ENCODE peak calls at places on chromosomes 3 and 15, in nine cellular contexts. B is HepG2, D is K562, H is GM12878, K is A549, S is WTC11, X is endothelial cell of umbilical vein, L is H1, U is HCT116. J is an unnamed sample.

GRCh38 chr3:194321666-194322640 is 29.2 kb downstream of the CPN2 start:
- DNase-seq in D (no peak), L (no peak), X (no peak), B (no peak), U (peak), K (peak), H (no peak), S (no peak), J (no peak)

GRCh38 chr15:52224211-52224610 is 33.0 kb upstream of the GNB5 start:
- DNase-seq in U (no peak), K (no peak), H (no peak), L (no peak), X (no peak), D (no peak), S (no peak), B (no peak), J (peak)

GRCh38 chr3:12462159-12462962 is 21.9 kb upstream of the TSEN2 start:
- DNase-seq in L (no peak), U (no peak), B (peak), X (peak), K (no peak), S (no peak), H (no peak), D (no peak), J (peak)

GRCh38 chr3:106620646-106621045 is 751.8 kb upstream of the CBLB start:
- DNase-seq in B (no peak), H (no peak), D (no peak), S (no peak), K (no peak), L (no peak), X (no peak), U (no peak), J (no peak)

GRCh38 chr3:132660056-132660744 is at the start of gene UBA5:
- DNase-seq in L (no peak), U (peak), X (peak), D (peak), B (peak), S (peak), K (peak), H (peak), J (peak)

GRCh38 chr3:106617276-106617675 is 748.5 kb upstream of the CBLB start:
- DNase-seq in X (no peak), B (no peak), L (no peak), D (no peak), H (no peak), K (no peak), S (no peak), U (no peak), J (no peak)

GRCh38 chr3:100057716-100058575 is 56.4 kb downstream of the FILIP1L start:
- DNase-seq in H (no peak), K (no peak), L (no peak), S (no peak), B (peak), U (no peak), D (no peak), X (no peak), J (no peak)

GRCh38 chr3:72162649-72163184 is 377.8 kb upstream of the PROK2 start:
- DNase-seq in B (no peak), S (no peak), L (no peak), D (peak), U (no peak), X (no peak), K (no peak), H (no peak), J (no peak)

GRCh38 chr15:101025116-101025885 is 106.1 kb downstream of the LRRK1 start:
- DNase-seq in U (no peak), X (no peak), H (no peak), B (no peak), S (no peak), L (no peak), D (no peak), K (no peak), J (no peak)

GRCh38 chr3:72485649-72486048 is 362.6 kb downstream of the SHQ1 start:
- DNase-seq in K (no peak), H (no peak), D (no peak), X (no peak), U (no peak), L (no peak), B (no peak), S (no peak), J (no peak)

GRCh38 chr3:171116365-171116764 is 89.8 kb upstream of the SLC2A2 start:
- DNase-seq in S (no peak), X (peak), L (no peak), K (no peak), H (no peak), U (no peak), D (no peak), B (no peak), J (no peak)

GRCh38 chr15:78749831-78750230 is 61.4 kb downstream of the ADAMTS7 start:
- DNase-seq in S (no peak), U (no peak), K (no peak), B (no peak), H (no peak), X (no peak), D (no peak), L (no peak), J (no peak)

GRCh38 chr15:77572186-77572585 is 60.5 kb downstream of the LINGO1 start:
- DNase-seq in D (no peak), S (no peak), L (no peak), B (no peak), X (no peak), U (no peak), K (no peak), H (no peak), J (no peak)

GRCh38 chr15:43776101-43776717 is 557 bp downstream of the ELL3 start:
- DNase-seq in D (no peak), S (peak), U (no peak), K (no peak), L (no peak), H (peak), B (no peak), X (no peak), J (peak)

GRCh38 chr3:126758882-126759281 is 54.8 kb downstream of the CHCHD6 start:
- DNase-seq in H (no peak), D (no peak), L (no peak), X (no peak), U (no peak), S (no peak), B (no peak), K (no peak), J (no peak)

GRCh38 chr15:32683906-32684584 is 33.8 kb upstream of the GREM1 start:
- DNase-seq in L (no peak), S (no peak), D (no peak), B (no peak), X (peak), K (peak), H (no peak), U (no peak), J (peak)

GRCh38 chr3:180181387-180181786 is 144.7 kb upstream of the PEX5L start:
- DNase-seq in K (no peak), H (no peak), B (no peak), D (no peak), L (no peak), X (no peak), S (no peak), U (no peak), J (no peak)

GRCh38 chr3:9606108-9606507 is 43.2 kb upstream of the MTMR14 start:
- DNase-seq in K (no peak), H (no peak), S (no peak), D (no peak), B (no peak), L (no peak), U (no peak), X (no peak), J (no peak)

GRCh38 chr15:57376695-57377477 is 581 bp downstream of the CGNL1 start:
- DNase-seq in D (peak), H (no peak), S (peak), B (peak), L (no peak), K (peak), X (peak), U (no peak), J (peak)

GRCh38 chr3:120451670-120452220 is 953 bp upstream of the FSTL1 start:
- DNase-seq in H (no peak), K (no peak), L (no peak), D (no peak), U (no peak), S (no peak), B (no peak), X (no peak), J (no peak)

GRCh38 chr3:58079773-58080172 is 71.6 kb downstream of the FLNB start:
- DNase-seq in U (no peak), D (no peak), S (no peak), B (no peak), X (peak), H (no peak), K (no peak), L (no peak), J (no peak)

GRCh38 chr3:43345246-43345645 is 58.9 kb downstream of the SNRK start:
- DNase-seq in X (no peak), H (no peak), D (no peak), B (no peak), K (no peak), U (no peak), S (no peak), L (no peak), J (no peak)

GRCh38 chr3:129809297-129809696 is 84.2 kb downstream of the TMCC1 start:
- DNase-seq in K (no peak), H (no peak), D (no peak), S (no peak), B (no peak), L (no peak), X (peak), U (no peak), J (no peak)

GRCh38 chr15:57586661-57587404 is 4.9 kb upstream of the MYZAP start:
- DNase-seq in D (no peak), L (no peak), U (no peak), H (no peak), K (no peak), S (no peak), B (no peak), X (no peak), J (no peak)

GRCh38 chr3:79534732-79535131 is 233.1 kb downstream of the ROBO1 start:
- DNase-seq in L (no peak), S (no peak), X (no peak), B (no peak), K (peak), D (no peak), U (no peak), H (no peak), J (no peak)

DNA sequence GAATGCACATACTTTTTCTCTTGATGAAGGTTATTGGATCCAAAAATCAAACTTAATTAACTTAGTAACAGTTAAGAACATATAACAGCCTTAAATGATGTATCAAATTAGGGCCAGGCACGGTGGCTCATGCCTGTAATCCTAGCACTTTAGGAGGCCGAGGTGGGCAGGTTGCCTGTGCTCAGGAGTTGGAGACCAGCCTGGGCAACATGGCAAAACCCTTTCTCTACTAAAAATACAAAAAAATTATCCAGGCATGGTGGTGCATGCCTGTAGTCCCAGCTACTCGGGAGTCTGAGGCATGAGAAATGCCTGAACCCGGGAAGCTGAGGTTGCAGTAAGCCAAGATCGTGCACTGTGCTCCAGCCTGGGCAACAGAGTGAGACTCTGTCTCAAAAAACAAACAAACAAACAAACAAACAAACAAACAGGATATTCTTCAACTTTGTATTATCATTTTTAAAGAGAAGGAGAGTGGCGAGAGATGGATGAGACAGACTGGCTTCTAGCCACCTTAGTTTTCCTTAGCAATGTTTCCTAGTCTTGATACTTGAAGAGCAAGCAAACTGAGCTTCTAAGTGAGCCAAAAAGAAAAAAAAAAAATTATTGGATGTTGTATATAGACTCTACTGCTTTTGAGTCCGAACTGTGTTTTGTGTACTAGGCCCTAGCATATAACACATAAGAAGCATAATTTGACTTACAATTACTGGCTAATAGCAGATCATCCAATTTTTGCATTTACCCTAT is 13.8 kb downstream of the SPRED1 start:
- DNase-seq in H (no peak), D (no peak), X (no peak), U (no peak), S (no peak), B (no peak), L (no peak), K (no peak), J (no peak)
- TF ChIP-seq MAX in H (no peak), D (no peak), X (no peak), U (no peak), S (no peak), B (no peak), L (no peak), K (no peak), J (no peak)

DNA sequence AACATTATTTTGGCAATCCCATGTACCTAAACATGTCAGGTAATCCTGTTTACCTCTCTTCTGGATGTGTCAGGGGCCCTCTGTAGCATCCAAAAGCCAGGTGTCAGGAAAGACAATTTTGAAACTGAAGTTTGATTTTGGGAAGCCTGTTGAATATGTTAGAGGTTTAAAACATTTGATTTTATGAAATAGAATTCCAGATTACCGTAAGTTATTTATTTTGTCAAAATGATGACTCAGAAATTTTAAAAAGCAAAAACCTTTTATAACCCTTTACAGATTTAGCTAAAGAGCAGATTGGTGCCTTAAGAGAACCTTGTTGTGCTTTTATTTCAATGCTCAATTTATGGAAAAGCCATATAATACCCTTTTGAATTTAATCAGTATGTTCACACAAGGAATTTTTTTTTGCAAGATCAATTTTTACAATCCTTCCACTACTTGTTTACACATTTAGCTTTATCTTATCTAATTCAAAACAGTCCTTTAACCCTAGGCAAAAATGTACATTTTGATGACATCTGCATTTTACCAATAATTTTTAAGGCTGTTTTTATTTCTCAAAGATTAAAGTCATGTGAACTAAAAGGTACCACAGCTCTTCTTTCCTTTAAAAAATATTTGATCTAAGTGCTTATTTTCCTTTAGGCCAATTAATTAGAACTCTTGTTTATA is 10.0 kb downstream of the KIF15 start:
- DNase-seq in H (no peak), S (no peak), K (no peak), D (no peak), X (no peak), L (no peak), B (no peak), U (no peak), J (no peak)
- TF ChIP-seq MAX in H (no peak), S (no peak), K (no peak), D (no peak), X (no peak), L (no peak), B (no peak), U (no peak), J (no peak)

GRCh38 chr3:141876381-141876890 is at the start of gene ATP1B3:
- DNase-seq in K (peak), S (peak), H (peak), X (peak), L (peak), U (peak), D (peak), B (peak), J (peak)

GRCh38 chr3:141878326-141878725 is 1.9 kb downstream of the ATP1B3 start:
- DNase-seq in K (no peak), B (no peak), D (no peak), U (no peak), L (no peak), X (peak), S (no peak), H (no peak), J (peak)

GRCh38 chr3:141876891-141877561 is 583 bp downstream of the ATP1B3 start:
- DNase-seq in X (peak), B (peak), U (no peak), L (no peak), D (peak), H (no peak), S (peak), K (peak), J (peak)

GRCh38 chr3:141878812-141879211 is 2.4 kb downstream of the ATP1B3 start:
- DNase-seq in S (no peak), U (no peak), L (no peak), B (no peak), H (no peak), X (peak), K (no peak), D (no peak), J (peak)

GRCh38 chr3:141877911-141878310 is 1.5 kb downstream of the ATP1B3 start:
- DNase-seq in S (no peak), D (no peak), L (no peak), X (peak), H (no peak), B (no peak), U (no peak), K (peak), J (peak)
- TF ChIP-seq MAX in S (no peak), D (no peak), L (no peak), X (no peak), H (no peak), B (no peak), U (no peak), K (no peak), J (no peak)

GRCh38 chr3:52090131-52090548 is 33.8 kb upstream of the DUSP7 start:
- DNase-seq in B (no peak), S (no peak), L (no peak), H (no peak), X (peak), U (peak), D (no peak), K (no peak), J (peak)
- TF ChIP-seq MAX in B (no peak), S (no peak), L (no peak), H (no peak), X (no peak), U (no peak), D (no peak), K (no peak), J (no peak)

GRCh38 chr3:73547427-73548036 is 77.2 kb downstream of the PDZRN3 start:
- DNase-seq in B (no peak), X (no peak), D (no peak), S (no peak), K (no peak), H (no peak), U (no peak), L (no peak), J (peak)

GRCh38 chr3:73556520-73557371 is 68.0 kb downstream of the PDZRN3 start:
- DNase-seq in K (no peak), U (no peak), S (peak), L (no peak), H (no peak), D (no peak), X (no peak), B (no peak), J (no peak)

GRCh38 chr3:73549071-73549600 is 75.6 kb downstream of the PDZRN3 start:
- DNase-seq in K (no peak), X (no peak), S (no peak), H (no peak), B (no peak), U (no peak), L (no peak), D (no peak), J (no peak)

GRCh38 chr3:73550011-73550410 is 74.7 kb downstream of the PDZRN3 start:
- DNase-seq in K (no peak), S (no peak), B (no peak), U (no peak), D (no peak), X (no peak), H (no peak), L (no peak), J (no peak)

GRCh38 chr3:73552700-73553099 is 72.0 kb downstream of the PDZRN3 start:
- DNase-seq in D (no peak), K (no peak), H (no peak), L (no peak), U (no peak), S (no peak), X (no peak), B (no peak), J (no peak)
- TF ChIP-seq MAX in D (no peak), K (no peak), H (no peak), L (no peak), U (no peak), S (no peak), X (no peak), B (no peak), J (no peak)

GRCh38 chr15:81296218-81296617 is 27.7 kb downstream of the STARD5 start:
- DNase-seq in H (no peak), B (no peak), D (no peak), K (no peak), L (no peak), X (no peak), S (no peak), U (no peak), J (no peak)

GRCh38 chr15:81298606-81299005 is 25.3 kb downstream of the STARD5 start:
- DNase-seq in S (no peak), B (no peak), U (no peak), D (no peak), H (no peak), K (no peak), L (no peak), X (no peak), J (no peak)

GRCh38 chr15:81296673-81297072 is 27.3 kb downstream of the STARD5 start:
- DNase-seq in X (peak), D (no peak), L (no peak), B (no peak), H (peak), K (no peak), U (no peak), S (no peak), J (peak)

GRCh38 chr15:81297147-81297572 is 26.8 kb downstream of the STARD5 start:
- DNase-seq in X (no peak), S (no peak), D (no peak), L (no peak), H (no peak), B (no peak), K (peak), U (peak), J (no peak)

GRCh38 chr15:81297580-81298575 is 26.1 kb downstream of the STARD5 start:
- DNase-seq in S (no peak), B (no peak), U (no peak), L (no peak), D (no peak), K (no peak), H (no peak), X (no peak), J (peak)
- TF ChIP-seq MAX in S (no peak), B (no peak), U (no peak), L (no peak), D (no peak), K (no peak), H (no peak), X (no peak), J (no peak)

GRCh38 chr3:83224101-83224868 is 1462.8 kb upstream of the GBE1 start:
- DNase-seq in U (no peak), K (no peak), L (no peak), B (no peak), S (no peak), X (peak), D (no peak), H (no peak), J (no peak)
- TF ChIP-seq MAX in U (no peak), K (no peak), L (no peak), B (no peak), S (no peak), X (no peak), D (no peak), H (no peak), J (no peak)

GRCh38 chr3:62712776-62713175 is 162.4 kb downstream of the CADPS start:
- DNase-seq in D (no peak), K (no peak), L (no peak), B (no peak), U (no peak), S (no peak), X (no peak), H (no peak), J (no peak)
- TF ChIP-seq MAX in D (no peak), K (no peak), L (no peak), B (no peak), U (no peak), S (no peak), X (no peak), H (no peak), J (no peak)

DNA sequence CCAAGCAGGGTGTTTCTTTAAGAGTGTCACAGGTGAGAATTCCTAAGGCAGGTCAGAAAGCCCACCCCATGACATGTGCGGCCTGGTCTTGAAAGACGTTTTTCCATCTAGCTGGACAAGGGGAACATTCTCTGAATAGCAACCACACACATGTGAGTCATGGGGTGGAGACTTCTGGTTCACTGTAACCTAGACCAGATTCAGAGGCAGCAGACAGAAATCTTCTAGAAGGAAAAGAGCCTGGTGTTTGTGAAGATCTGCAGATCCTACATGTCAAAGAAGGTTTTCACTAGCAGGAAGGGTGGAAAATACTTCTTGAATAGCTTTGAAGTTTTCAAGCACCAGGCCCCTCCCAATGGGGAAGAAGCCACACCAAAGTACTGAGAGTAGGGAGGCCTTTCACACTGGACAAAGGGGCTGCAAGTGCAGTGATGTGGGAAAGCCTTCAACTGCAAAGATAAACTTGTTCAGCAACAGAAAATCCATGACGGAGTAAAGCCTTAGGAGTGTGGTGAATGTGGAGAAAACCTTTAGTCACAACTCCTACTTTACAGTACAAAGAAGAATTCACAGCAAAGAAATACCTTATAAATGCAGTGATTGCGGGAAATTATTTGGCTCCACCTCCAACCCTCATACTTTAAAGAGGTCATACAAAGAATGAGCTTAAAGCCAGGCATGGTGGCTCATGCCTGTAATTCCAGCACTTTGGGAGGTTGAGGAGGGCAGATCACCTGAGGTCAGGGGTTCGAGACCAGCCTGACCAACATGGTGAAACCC is 17.6 kb downstream of the ADAM10 start:
- DNase-seq in D (peak), H (no peak), L (no peak), B (no peak), X (peak), U (peak), K (peak), S (no peak), J (peak)
- TF ChIP-seq MAX in D (no peak), H (no peak), L (no peak), B (no peak), X (no peak), U (peak), K (no peak), S (no peak), J (peak)

J was measured in NB4.